ENCODE peak calls at places on chromosomes 5 and 9, in four cellular contexts. F is K562, Q is HepG2, U is GM12878. A is an unnamed sample.

GRCh38 chr5:93922551-93922950 is 181.2 kb upstream of the POU5F2 start:
- DNase-seq in F (no peak), Q (no peak), U (no peak), A (no peak)

GRCh38 chr5:168472329-168472728 is 13.9 kb upstream of the RARS1 start:
- DNase-seq in Q (no peak), U (no peak), F (no peak), A (no peak)

GRCh38 chr9:13139641-13140171 is 139.8 kb downstream of the MPDZ start:
- DNase-seq in Q (peak), U (no peak), F (no peak), A (no peak)

GRCh38 chr5:151155777-151156731 is 1.5 kb downstream of the ANXA6 start:
- DNase-seq in F (no peak), Q (peak), U (no peak), A (no peak)

GRCh38 chr5:54234304-54234938 is 76.0 kb downstream of the ARL15 start:
- DNase-seq in Q (peak), F (no peak), U (no peak), A (no peak)

GRCh38 chr9:71363286-71363961 is 242.0 kb upstream of the TRPM3 start:
- DNase-seq in F (no peak), U (no peak), Q (no peak), A (no peak)

GRCh38 chr5:173518856-173519255 is 97.6 kb downstream of the BOD1 start:
- DNase-seq in Q (no peak), U (no peak), F (no peak), A (no peak)

GRCh38 chr9:91423785-91424402 is at the start of gene NFIL3:
- DNase-seq in Q (peak), F (peak), U (no peak), A (peak)

GRCh38 chr5:125528881-125529280 is 782.4 kb upstream of the ZNF608 start:
- DNase-seq in Q (no peak), U (no peak), F (no peak), A (no peak)

GRCh38 chr5:132746592-132747063 is 598 bp upstream of the CCNI2 start:
- DNase-seq in Q (no peak), F (no peak), U (no peak), A (no peak)

GRCh38 chr5:173833200-173833599 is 54.9 kb upstream of the CPEB4 start:
- DNase-seq in F (no peak), Q (no peak), U (no peak), A (no peak)

GRCh38 chr5:66475731-66476130 is 120.5 kb upstream of the MAST4 start:
- DNase-seq in F (no peak), U (no peak), Q (no peak), A (no peak)

GRCh38 chr9:124038239-124038638 is 26.7 kb downstream of the LHX2 start:
- DNase-seq in Q (no peak), F (no peak), U (no peak), A (no peak)

GRCh38 chr9:83047839-83048775 is 14.8 kb downstream of the RASEF start:
- DNase-seq in U (no peak), Q (no peak), F (no peak), A (no peak)

GRCh38 chr5:168681556-168682183 is 102.5 kb upstream of the PANK3 start:
- DNase-seq in F (no peak), Q (peak), U (no peak), A (no peak)

GRCh38 chr5:170179626-170180025 is 53.2 kb upstream of the C5orf58 start:
- DNase-seq in F (no peak), U (no peak), Q (no peak), A (no peak)

GRCh38 chr9:82354260-82354659 is 365.7 kb downstream of the SPATA31D1 start:
- DNase-seq in Q (no peak), U (no peak), F (no peak), A (no peak)

GRCh38 chr5:154849791-154850201 is 607 bp downstream of the FAXDC2 start:
- DNase-seq in F (no peak), Q (peak), U (no peak), A (no peak)

GRCh38 chr9:127455299-127455992 is 4.1 kb downstream of the LRSAM1 start:
- DNase-seq in U (no peak), Q (no peak), F (peak), A (no peak)
- TF ChIP-seq FOXK2 in U (no peak), Q (no peak), F (peak), A (no peak)

DNA sequence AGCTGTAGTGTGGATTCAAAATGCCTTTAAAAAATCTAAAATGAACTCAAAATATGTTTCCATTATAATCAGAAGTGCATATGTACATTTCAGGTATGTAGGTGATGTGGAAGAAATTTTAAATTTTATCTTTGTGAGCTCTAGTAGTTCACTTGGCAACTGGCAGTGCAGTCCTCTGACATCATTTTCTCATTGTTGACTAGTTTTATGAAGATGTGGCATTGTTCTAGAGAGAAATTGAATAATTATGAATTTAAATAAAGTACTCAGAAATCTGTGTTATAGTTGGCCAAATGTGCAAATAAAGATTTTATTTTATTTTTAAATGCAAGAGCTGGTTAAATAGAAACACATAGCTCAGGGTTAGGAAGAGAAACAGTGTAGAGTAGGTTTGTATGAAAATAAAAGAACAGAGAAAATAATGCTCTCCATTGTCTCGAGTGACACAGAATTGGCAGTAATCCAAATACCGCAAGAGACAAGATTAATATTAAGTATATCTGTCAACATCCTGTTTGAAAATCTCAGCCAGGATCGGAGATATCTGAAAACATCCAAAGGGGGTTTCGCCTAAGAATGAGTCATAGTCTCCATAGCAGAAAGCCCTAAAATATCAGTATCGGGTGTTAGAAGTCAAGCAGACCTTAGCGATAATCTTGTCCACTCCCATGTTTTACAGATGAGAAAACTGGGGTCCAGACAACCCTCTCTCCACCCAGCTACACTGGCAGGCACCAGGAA is 189.4 kb downstream of the CCDC192 start:
- DNase-seq in F (no peak), Q (peak), U (no peak), A (no peak)
- TF ChIP-seq FOXK2 in F (no peak), Q (no peak), U (no peak), A (no peak)

GRCh38 chr5:146233441-146233840 is 30.0 kb downstream of the RBM27 start:
- DNase-seq in U (no peak), Q (no peak), F (no peak), A (no peak)

GRCh38 chr5:146229222-146229621 is 25.8 kb downstream of the RBM27 start:
- DNase-seq in F (no peak), U (no peak), Q (no peak), A (no peak)
- TF ChIP-seq FOXK2 in F (no peak), U (no peak), Q (no peak), A (no peak)

DNA sequence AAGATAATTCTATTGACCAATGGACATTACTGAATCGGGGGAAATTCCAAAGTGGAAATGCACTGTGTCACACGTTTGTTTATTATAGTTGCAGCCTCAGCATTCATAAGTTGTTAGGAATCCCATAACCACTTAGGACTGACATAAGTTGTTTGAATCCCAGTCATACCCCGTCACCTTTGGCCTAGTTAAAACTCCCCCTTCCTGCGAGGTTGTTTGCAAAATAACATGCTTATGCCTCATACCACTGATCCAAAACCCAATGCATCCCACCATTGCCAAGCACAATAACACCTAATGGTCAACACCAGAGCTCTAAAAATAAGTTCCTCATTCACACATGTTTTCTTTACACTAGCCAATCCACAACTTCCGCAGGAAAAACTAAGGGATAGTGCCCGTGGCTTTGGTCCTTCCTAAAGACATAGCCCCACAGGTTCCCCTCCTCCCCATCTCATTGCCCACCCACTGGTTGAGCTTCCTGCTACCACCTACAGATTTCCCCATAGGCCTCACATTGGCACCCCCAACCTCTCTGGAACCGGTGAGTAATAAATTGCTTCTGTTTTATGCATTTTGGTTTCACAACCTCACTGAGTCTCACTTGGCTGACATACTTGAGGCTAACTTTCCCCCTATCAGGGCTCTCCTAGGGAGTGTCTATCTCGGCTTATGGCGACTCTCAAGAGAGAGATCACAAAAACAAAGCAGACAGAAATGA is 42.3 kb upstream of the MUSK start:
- DNase-seq in Q (no peak), U (peak), F (no peak), A (no peak)
- TF ChIP-seq FOXK2 in Q (no peak), U (no peak), F (no peak), A (no peak)

GRCh38 chr5:19099195-19099594 is 888.8 kb downstream of the CDH18 start:
- DNase-seq in U (no peak), Q (no peak), F (no peak), A (no peak)

DNA sequence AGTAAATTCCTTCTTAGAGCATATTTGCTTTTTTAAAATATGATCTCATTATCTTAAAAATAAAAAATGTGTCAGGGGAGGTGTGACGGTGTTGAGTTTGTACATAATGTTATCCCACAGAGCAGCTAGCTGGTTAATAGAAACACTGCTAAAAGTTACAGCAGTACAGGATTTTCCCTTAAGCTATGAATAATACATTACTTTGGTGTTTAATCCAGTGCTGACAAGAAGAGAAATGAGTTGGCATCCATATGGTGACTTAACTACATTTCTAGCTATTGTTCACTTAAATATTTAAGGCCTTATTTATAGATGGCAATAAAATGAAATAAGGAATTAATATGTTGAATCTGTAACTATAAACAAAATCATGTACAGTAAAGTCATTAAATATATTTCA is 883.0 kb downstream of the CDH18 start:
- DNase-seq in U (no peak), Q (no peak), F (no peak), A (no peak)
- TF ChIP-seq FOXK2 in U (no peak), Q (no peak), F (no peak), A (no peak)

GRCh38 chr5:147989977-147990376 is 73.8 kb upstream of the SPINK5 start:
- DNase-seq in U (no peak), Q (no peak), F (no peak), A (no peak)
- TF ChIP-seq FOXK2 in U (no peak), Q (no peak), F (no peak), A (no peak)

GRCh38 chr9:69118656-69119055 is 55.4 kb upstream of the TJP2 start:
- DNase-seq in Q (no peak), U (no peak), F (no peak), A (no peak)

GRCh38 chr9:69122391-69123141 is 51.5 kb upstream of the TJP2 start:
- DNase-seq in Q (peak), U (no peak), F (no peak), A (no peak)

GRCh38 chr9:69121155-69122085 is 52.7 kb upstream of the TJP2 start:
- DNase-seq in U (no peak), Q (peak), F (no peak), A (peak)

GRCh38 chr9:69120380-69121154 is 53.5 kb upstream of the TJP2 start:
- DNase-seq in F (no peak), U (no peak), Q (peak), A (no peak)

GRCh38 chr9:69122086-69122390 is 52.0 kb upstream of the TJP2 start:
- DNase-seq in U (no peak), Q (peak), F (no peak), A (peak)
- TF ChIP-seq FOXK2 in U (no peak), Q (no peak), F (no peak), A (no peak)

GRCh38 chr9:109109962-109110325 is 9.8 kb downstream of the TMEM245 start:
- DNase-seq in U (no peak), Q (peak), F (no peak), A (no peak)

GRCh38 chr9:109108318-109108717 is 11.4 kb downstream of the TMEM245 start:
- DNase-seq in F (no peak), Q (no peak), U (no peak), A (no peak)

GRCh38 chr9:109113239-109113638 is 6.5 kb downstream of the TMEM245 start:
- DNase-seq in Q (no peak), U (no peak), F (no peak), A (no peak)

GRCh38 chr9:109110326-109111014 is 9.3 kb downstream of the TMEM245 start:
- DNase-seq in Q (no peak), U (no peak), F (no peak), A (no peak)

GRCh38 chr9:109107402-109108240 is 12.1 kb downstream of the TMEM245 start:
- DNase-seq in F (peak), U (no peak), Q (peak), A (no peak)
- TF ChIP-seq FOXK2 in F (peak), U (no peak), Q (no peak), A (no peak)